ENCODE peak calls at places on chromosome 3, in eight cellular contexts. One of them, this sample, is unnamed.

GRCh38 chr3:157104928-157105652 is 54.9 kb downstream of the CCNL1 start:
- DNase-seq in Caco-2: no peak
- DNase-seq in suprapubic skin: no peak
- DNase-seq in HCT116: no peak
- DNase-seq in ascending aorta: no peak
- DNase-seq in upper lobe of left lung: no peak
- DNase-seq in A549: no peak
- DNase-seq in fibroblast of lung: no peak
- DNase-seq in this sample: no peak

GRCh38 chr3:169939751-169940150 is 26.9 kb upstream of the SEC62 start:
- DNase-seq in Caco-2: no peak
- DNase-seq in suprapubic skin: no peak
- DNase-seq in HCT116: no peak
- DNase-seq in ascending aorta: no peak
- DNase-seq in upper lobe of left lung: no peak
- DNase-seq in A549: no peak
- DNase-seq in fibroblast of lung: peak; percentile 15
- DNase-seq in this sample: no peak

GRCh38 chr3:161423911-161424522 is 52.7 kb upstream of the SPTSSB start:
- DNase-seq in Caco-2: peak; percentile 32
- DNase-seq in suprapubic skin: no peak
- DNase-seq in HCT116: peak; percentile 34
- DNase-seq in ascending aorta: no peak
- DNase-seq in upper lobe of left lung: no peak
- DNase-seq in A549: peak; percentile 37
- DNase-seq in fibroblast of lung: peak; percentile 6
- DNase-seq in this sample: no peak

GRCh38 chr3:182226995-182227394 is 515.3 kb downstream of the SOX2 start:
- DNase-seq in Caco-2: no peak
- DNase-seq in suprapubic skin: no peak
- DNase-seq in HCT116: no peak
- DNase-seq in ascending aorta: no peak
- DNase-seq in upper lobe of left lung: no peak
- DNase-seq in A549: no peak
- DNase-seq in fibroblast of lung: no peak
- DNase-seq in this sample: no peak

GRCh38 chr3:23702198-23702597 is 103.6 kb upstream of the UBE2E1 start:
- DNase-seq in Caco-2: peak; percentile 22
- DNase-seq in suprapubic skin: no peak
- DNase-seq in HCT116: no peak
- DNase-seq in ascending aorta: no peak
- DNase-seq in upper lobe of left lung: no peak
- DNase-seq in A549: peak; percentile 17
- DNase-seq in fibroblast of lung: peak; percentile 32
- DNase-seq in this sample: no peak

GRCh38 chr3:50472958-50473357 is 30.5 kb downstream of the CACNA2D2 start:
- DNase-seq in Caco-2: no peak
- DNase-seq in suprapubic skin: no peak
- DNase-seq in HCT116: no peak
- DNase-seq in ascending aorta: no peak
- DNase-seq in upper lobe of left lung: no peak
- DNase-seq in A549: no peak
- DNase-seq in fibroblast of lung: no peak
- DNase-seq in this sample: no peak

GRCh38 chr3:151327571-151328198 is 1.7 kb downstream of the P2RY13 start:
- DNase-seq in Caco-2: no peak
- DNase-seq in suprapubic skin: no peak
- DNase-seq in HCT116: no peak
- DNase-seq in ascending aorta: no peak
- DNase-seq in upper lobe of left lung: no peak
- DNase-seq in A549: peak; percentile 18
- DNase-seq in fibroblast of lung: no peak
- DNase-seq in this sample: no peak

GRCh38 chr3:41088882-41089281 is 110.4 kb upstream of the CTNNB1 start:
- DNase-seq in Caco-2: no peak
- DNase-seq in suprapubic skin: no peak
- DNase-seq in HCT116: no peak
- DNase-seq in ascending aorta: no peak
- DNase-seq in upper lobe of left lung: no peak
- DNase-seq in A549: no peak
- DNase-seq in fibroblast of lung: peak; percentile 4
- DNase-seq in this sample: no peak

GRCh38 chr3:24377218-24377993 is 117.2 kb downstream of the THRB start:
- DNase-seq in Caco-2: no peak
- DNase-seq in suprapubic skin: peak; percentile 67
- DNase-seq in HCT116: no peak
- DNase-seq in ascending aorta: peak; percentile 88
- DNase-seq in upper lobe of left lung: no peak
- DNase-seq in A549: no peak
- DNase-seq in fibroblast of lung: no peak
- DNase-seq in this sample: no peak

GRCh38 chr3:143975549-143976152 is 4.0 kb downstream of the DIPK2A start:
- DNase-seq in Caco-2: peak; percentile 24
- DNase-seq in suprapubic skin: no peak
- DNase-seq in HCT116: no peak
- DNase-seq in ascending aorta: no peak
- DNase-seq in upper lobe of left lung: no peak
- DNase-seq in A549: peak; percentile 51
- DNase-seq in fibroblast of lung: peak; percentile 66
- DNase-seq in this sample: no peak

GRCh38 chr3:149771652-149772271 is 19.5 kb upstream of the COMMD2 start:
- DNase-seq in Caco-2: peak; percentile 70
- DNase-seq in suprapubic skin: no peak
- DNase-seq in HCT116: peak; percentile 33
- DNase-seq in ascending aorta: peak; percentile 72
- DNase-seq in upper lobe of left lung: no peak
- DNase-seq in A549: peak; percentile 43
- DNase-seq in fibroblast of lung: peak; percentile 25
- DNase-seq in this sample: no peak

GRCh38 chr3:11154036-11154952 is at the start of gene HRH1:
- DNase-seq in Caco-2: peak; percentile 5
- DNase-seq in suprapubic skin: peak; percentile 65
- DNase-seq in HCT116: no peak
- DNase-seq in ascending aorta: peak; percentile 77
- DNase-seq in upper lobe of left lung: peak; percentile 88
- DNase-seq in A549: peak; percentile 31
- DNase-seq in fibroblast of lung: peak; percentile 30
- DNase-seq in this sample: peak; percentile 35

GRCh38 chr3:122857019-122857418 is 62.1 kb downstream of the SLC49A4 start:
- DNase-seq in Caco-2: no peak
- DNase-seq in suprapubic skin: no peak
- DNase-seq in HCT116: no peak
- DNase-seq in ascending aorta: no peak
- DNase-seq in upper lobe of left lung: no peak
- DNase-seq in A549: no peak
- DNase-seq in fibroblast of lung: peak; percentile 6
- DNase-seq in this sample: no peak

GRCh38 chr3:112338021-112338726 is 5.2 kb downstream of the CD200 start:
- DNase-seq in Caco-2: no peak
- DNase-seq in suprapubic skin: no peak
- DNase-seq in HCT116: no peak
- DNase-seq in ascending aorta: no peak
- DNase-seq in upper lobe of left lung: no peak
- DNase-seq in A549: no peak
- DNase-seq in fibroblast of lung: peak; percentile 54
- DNase-seq in this sample: no peak

GRCh38 chr3:194871143-194871863 is 185.6 kb downstream of the FAM43A start:
- DNase-seq in Caco-2: peak; percentile 72
- DNase-seq in suprapubic skin: peak; percentile 72
- DNase-seq in HCT116: peak; percentile 60
- DNase-seq in ascending aorta: peak; percentile 66
- DNase-seq in upper lobe of left lung: peak; percentile 86
- DNase-seq in A549: peak; percentile 73
- DNase-seq in fibroblast of lung: peak; percentile 90
- DNase-seq in this sample: peak; percentile 53

GRCh38 chr3:114411811-114412803 is 118.3 kb downstream of the TIGIT start:
- DNase-seq in Caco-2: no peak
- DNase-seq in suprapubic skin: no peak
- DNase-seq in HCT116: peak; percentile 65
- DNase-seq in ascending aorta: no peak
- DNase-seq in upper lobe of left lung: no peak
- DNase-seq in A549: peak; percentile 50
- DNase-seq in fibroblast of lung: peak; percentile 85
- DNase-seq in this sample: no peak

GRCh38 chr3:48594431-48595049 is 589 bp downstream of the COL7A1 start:
- DNase-seq in Caco-2: no peak
- DNase-seq in suprapubic skin: no peak
- DNase-seq in HCT116: no peak
- DNase-seq in ascending aorta: no peak
- DNase-seq in upper lobe of left lung: peak; percentile 65
- DNase-seq in A549: peak; percentile 51
- DNase-seq in fibroblast of lung: peak; percentile 14
- DNase-seq in this sample: no peak

GRCh38 chr3:138184994-138185393 is 2.1 kb upstream of the ARMC8 start:
- DNase-seq in Caco-2: no peak
- DNase-seq in suprapubic skin: no peak
- DNase-seq in HCT116: peak; percentile 22
- DNase-seq in ascending aorta: no peak
- DNase-seq in upper lobe of left lung: no peak
- DNase-seq in A549: no peak
- DNase-seq in fibroblast of lung: no peak
- DNase-seq in this sample: no peak

GRCh38 chr3:27729748-27730611 is 7.9 kb upstream of the EOMES start:
- DNase-seq in Caco-2: no peak
- DNase-seq in suprapubic skin: no peak
- DNase-seq in HCT116: no peak
- DNase-seq in ascending aorta: no peak
- DNase-seq in upper lobe of left lung: no peak
- DNase-seq in A549: no peak
- DNase-seq in fibroblast of lung: no peak
- DNase-seq in this sample: no peak

GRCh38 chr3:174016186-174016585 is 618.6 kb downstream of the NLGN1 start:
- DNase-seq in Caco-2: no peak
- DNase-seq in suprapubic skin: no peak
- DNase-seq in HCT116: no peak
- DNase-seq in ascending aorta: no peak
- DNase-seq in upper lobe of left lung: no peak
- DNase-seq in A549: no peak
- DNase-seq in fibroblast of lung: peak; percentile 90
- DNase-seq in this sample: no peak

GRCh38 chr3:15858547-15859506 is 61.0 kb upstream of the ANKRD28 start:
- DNase-seq in Caco-2: peak; percentile 80
- DNase-seq in suprapubic skin: peak; percentile 67
- DNase-seq in HCT116: no peak
- DNase-seq in ascending aorta: no peak
- DNase-seq in upper lobe of left lung: peak; percentile 92
- DNase-seq in A549: peak; percentile 41
- DNase-seq in fibroblast of lung: peak; percentile 6
- DNase-seq in this sample: peak; percentile 19

DNA sequence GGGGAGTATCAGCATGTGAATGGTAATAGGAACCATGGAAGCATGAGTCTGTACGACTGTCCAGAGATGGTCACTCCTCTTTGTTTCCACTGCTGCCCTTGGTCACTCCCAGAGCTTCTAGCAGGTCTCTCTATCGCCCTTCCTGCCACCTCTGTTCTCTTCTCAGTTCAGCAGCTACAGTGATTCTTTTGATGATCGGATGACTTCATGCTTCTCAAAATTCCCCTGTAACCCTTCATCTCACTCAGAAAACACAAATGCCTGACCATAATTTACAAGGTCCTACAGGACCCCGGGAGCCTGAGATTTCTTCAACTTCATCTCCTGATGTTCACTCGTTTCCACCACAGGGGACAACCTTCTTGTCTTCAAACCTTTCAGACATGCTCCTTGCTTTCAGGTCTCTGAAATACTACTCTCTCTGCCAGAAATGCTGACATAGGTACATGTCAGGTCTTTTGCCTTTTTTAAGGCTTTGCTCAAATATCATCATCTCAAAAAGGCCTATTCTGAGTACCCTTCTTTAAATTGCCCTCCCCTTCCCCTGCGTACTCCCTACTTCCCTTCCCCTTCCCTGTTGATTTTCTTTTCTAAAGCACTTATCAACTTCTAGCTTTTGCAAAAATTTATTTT is 42.1 kb upstream of the BHLHE40 start:
- DNase-seq in Caco-2: no peak
- DNase-seq in suprapubic skin: no peak
- DNase-seq in HCT116: no peak
- DNase-seq in ascending aorta: no peak
- DNase-seq in upper lobe of left lung: no peak
- DNase-seq in A549: no peak
- DNase-seq in fibroblast of lung: no peak
- DNase-seq in this sample: no peak
- H3K4me3 ChIP-seq in Caco-2: no peak overlapping the region
- H3K4me3 ChIP-seq in suprapubic skin: no peak overlapping the region
- H3K4me3 ChIP-seq in HCT116: no peak overlapping the region
- H3K4me3 ChIP-seq in ascending aorta: no peak overlapping the region
- H3K4me3 ChIP-seq in upper lobe of left lung: no peak overlapping the region
- H3K4me3 ChIP-seq in A549: no peak overlapping the region
- H3K4me3 ChIP-seq in fibroblast of lung: no peak overlapping the region
- H3K4me3 ChIP-seq in this sample: no peak overlapping the region

GRCh38 chr3:70312336-70312735 is at the start of gene MDFIC2:
- DNase-seq in Caco-2: no peak
- DNase-seq in suprapubic skin: no peak
- DNase-seq in HCT116: no peak
- DNase-seq in ascending aorta: no peak
- DNase-seq in upper lobe of left lung: no peak
- DNase-seq in A549: no peak
- DNase-seq in fibroblast of lung: no peak
- DNase-seq in this sample: no peak

GRCh38 chr3:70310809-70311208 is 1.6 kb downstream of the MDFIC2 start:
- DNase-seq in Caco-2: no peak
- DNase-seq in suprapubic skin: no peak
- DNase-seq in HCT116: no peak
- DNase-seq in ascending aorta: no peak
- DNase-seq in upper lobe of left lung: no peak
- DNase-seq in A549: no peak
- DNase-seq in fibroblast of lung: no peak
- DNase-seq in this sample: no peak

GRCh38 chr3:70309591-70309990 is 2.8 kb downstream of the MDFIC2 start:
- DNase-seq in Caco-2: no peak
- DNase-seq in suprapubic skin: no peak
- DNase-seq in HCT116: no peak
- DNase-seq in ascending aorta: no peak
- DNase-seq in upper lobe of left lung: no peak
- DNase-seq in A549: no peak
- DNase-seq in fibroblast of lung: no peak
- DNase-seq in this sample: no peak

GRCh38 chr3:70308760-70309159 is 3.7 kb downstream of the MDFIC2 start:
- DNase-seq in Caco-2: peak; percentile 25
- DNase-seq in suprapubic skin: no peak
- DNase-seq in HCT116: no peak
- DNase-seq in ascending aorta: no peak
- DNase-seq in upper lobe of left lung: no peak
- DNase-seq in A549: peak; percentile 40
- DNase-seq in fibroblast of lung: peak; percentile 4
- DNase-seq in this sample: no peak
- TF ChIP-seq CTCF in Caco-2: peak; percentile 22
- TF ChIP-seq CTCF in suprapubic skin: no peak
- TF ChIP-seq CTCF in HCT116: no peak
- TF ChIP-seq CTCF in ascending aorta: no peak
- TF ChIP-seq CTCF in upper lobe of left lung: no peak
- TF ChIP-seq CTCF in A549: peak; percentile 21
- TF ChIP-seq CTCF in fibroblast of lung: peak; percentile 29
- TF ChIP-seq CTCF in this sample: no peak

GRCh38 chr3:32956750-32957570 is 5.5 kb downstream of the CCR4 start:
- DNase-seq in Caco-2: no peak
- DNase-seq in suprapubic skin: no peak
- DNase-seq in HCT116: no peak
- DNase-seq in ascending aorta: no peak
- DNase-seq in upper lobe of left lung: no peak
- DNase-seq in A549: no peak
- DNase-seq in fibroblast of lung: peak; percentile 29
- DNase-seq in this sample: no peak
- H3K4me1 ChIP-seq in Caco-2: peaks cover 5% of the 10 kb centered on the region
- H3K4me1 ChIP-seq in suprapubic skin: no peaks in the 10 kb centered on the region
- H3K4me1 ChIP-seq in HCT116: no peaks in the 10 kb centered on the region
- H3K4me1 ChIP-seq in ascending aorta: no peaks in the 10 kb centered on the region
- H3K4me1 ChIP-seq in upper lobe of left lung: peaks cover 5% of the 10 kb centered on the region
- H3K4me1 ChIP-seq in A549: no peaks in the 10 kb centered on the region
- H3K4me1 ChIP-seq in fibroblast of lung: no peaks in the 10 kb centered on the region
- H3K4me1 ChIP-seq in this sample: peaks cover 6% of the 10 kb centered on the region

GRCh38 chr3:134028486-134029255 is 1.1 kb downstream of the SLCO2A1 start:
- DNase-seq in Caco-2: no peak
- DNase-seq in suprapubic skin: no peak
- DNase-seq in HCT116: no peak
- DNase-seq in ascending aorta: no peak
- DNase-seq in upper lobe of left lung: peak; percentile 33
- DNase-seq in A549: no peak
- DNase-seq in fibroblast of lung: no peak
- DNase-seq in this sample: no peak
- H3K4me3 ChIP-seq in Caco-2: peak overlapping the region; percentile 78
- H3K4me3 ChIP-seq in suprapubic skin: peak overlapping the region; percentile 69
- H3K4me3 ChIP-seq in HCT116: no peak overlapping the region
- H3K4me3 ChIP-seq in ascending aorta: peak overlapping the region; percentile 80
- H3K4me3 ChIP-seq in upper lobe of left lung: peak overlapping the region; percentile 57
- H3K4me3 ChIP-seq in A549: peak overlapping the region; percentile 61
- H3K4me3 ChIP-seq in fibroblast of lung: peak overlapping the region; percentile 53
- H3K4me3 ChIP-seq in this sample: peak overlapping the region; percentile 76